ENCODE peak calls at places on chromosomes 2 and 18, in ten cellular contexts. F is stomach, K is HCT116, G is right lobe of liver, W is uterus, R is Peyer's patch, I is NB4, Q is transverse colon, L is HepG2, H is adrenal gland. C is an unnamed sample.

GRCh38 chr18:75390854-75391253 is 36.6 kb downstream of the SMIM21 start:
- DNase-seq in F (no peak), K (no peak), G (no peak), W (no peak), R (no peak), I (no peak), Q (no peak), L (no peak), H (no peak), C (no peak)

GRCh38 chr2:160730296-160730995 is 236.8 kb upstream of the RBMS1 start:
- DNase-seq in F (no peak), K (no peak), G (no peak), W (no peak), R (no peak), I (no peak), Q (no peak), L (no peak), H (no peak), C (no peak)

GRCh38 chr2:204109681-204110080 is 173.1 kb downstream of the ICOS start:
- DNase-seq in F (no peak), K (no peak), G (no peak), W (peak; percentile 46), R (no peak), I (peak; percentile 7), Q (no peak), L (no peak), H (no peak), C (no peak)

GRCh38 chr18:76447268-76447890 is 47.7 kb downstream of the ZNF516 start:
- DNase-seq in F (no peak), K (no peak), G (no peak), W (peak; percentile 75), R (no peak), I (no peak), Q (no peak), L (no peak), H (no peak), C (peak; percentile 63)

GRCh38 chr2:25066455-25066854 is 24.6 kb downstream of the EFR3B start:
- DNase-seq in F (no peak), K (no peak), G (no peak), W (no peak), R (no peak), I (no peak), Q (no peak), L (no peak), H (no peak), C (no peak)

GRCh38 chr2:144550916-144551315 is 31.0 kb upstream of the ZEB2 start:
- DNase-seq in F (no peak), K (no peak), G (no peak), W (no peak), R (no peak), I (no peak), Q (no peak), L (no peak), H (no peak), C (no peak)

GRCh38 chr2:29841386-29842004 is 79.9 kb downstream of the ALK start:
- DNase-seq in F (no peak), K (peak; percentile 3), G (no peak), W (no peak), R (no peak), I (peak; percentile 37), Q (no peak), L (peak; percentile 30), H (peak; percentile 26), C (no peak)

GRCh38 chr2:190532581-190532980 is 1.9 kb downstream of the NEMP2 start:
- DNase-seq in F (no peak), K (no peak), G (peak; percentile 60), W (no peak), R (no peak), I (peak; percentile 30), Q (no peak), L (no peak), H (no peak), C (no peak)

DNA sequence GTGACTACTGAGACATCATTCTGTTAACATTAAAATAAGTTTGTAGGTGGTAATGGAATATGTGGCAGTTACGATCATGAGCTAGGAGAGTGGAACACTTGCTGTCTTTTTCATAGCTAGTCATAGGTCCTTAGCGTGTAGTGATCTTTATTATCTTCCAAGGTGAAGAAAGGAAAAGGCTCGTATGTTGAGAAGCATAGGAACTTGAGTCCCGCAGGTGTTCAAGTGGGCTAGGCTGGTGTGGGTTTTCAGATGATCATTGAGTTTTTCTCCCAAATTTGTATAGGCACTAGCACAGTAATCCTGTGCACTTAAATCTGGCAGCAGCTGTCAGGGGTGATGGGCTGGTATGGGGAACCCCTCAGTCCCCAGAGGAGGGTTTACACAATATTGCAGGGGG is 10.9 kb downstream of the SLC20A1 start:
- DNase-seq in F (no peak), K (no peak), G (no peak), W (no peak), R (no peak), I (peak; percentile 57), Q (no peak), L (no peak), H (no peak), C (no peak)
- TF ChIP-seq POLR2A in F (no peak), K (no peak), G (no peak), W (no peak), R (no peak), I (peak; percentile 22), Q (no peak), L (no peak), H (no peak), C (no peak)

DNA sequence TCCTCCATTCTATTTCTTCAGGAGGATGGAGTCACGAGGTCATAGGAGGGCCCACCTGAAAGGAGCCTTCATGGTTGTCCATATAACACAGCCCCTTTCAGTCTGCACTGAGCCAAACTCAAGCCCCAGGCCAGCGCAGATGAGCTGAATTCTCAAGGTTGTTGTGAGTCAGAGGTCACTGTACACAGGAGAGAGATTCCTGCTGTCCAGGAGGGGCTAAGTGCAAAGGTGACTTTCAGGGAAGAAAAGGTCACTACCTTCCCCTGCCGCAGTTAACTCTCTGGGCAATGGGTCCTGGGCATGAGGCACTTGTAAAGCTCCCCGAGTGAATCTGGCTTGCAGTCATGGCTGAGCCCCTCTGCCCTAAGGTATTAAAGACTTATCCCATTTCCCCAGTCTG is 150.7 kb downstream of the CTIF start:
- DNase-seq in F (no peak), K (no peak), G (no peak), W (no peak), R (no peak), I (no peak), Q (no peak), L (no peak), H (no peak), C (no peak)
- TF ChIP-seq POLR2A in F (no peak), K (no peak), G (no peak), W (no peak), R (no peak), I (no peak), Q (no peak), L (no peak), H (no peak), C (no peak)

GRCh38 chr2:11024687-11025086 is 113.0 kb downstream of the KCNF1 start:
- DNase-seq in F (peak; percentile 5), K (no peak), G (no peak), W (no peak), R (no peak), I (no peak), Q (no peak), L (no peak), H (no peak), C (no peak)

GRCh38 chr2:11023326-11024009 is 111.7 kb downstream of the KCNF1 start:
- DNase-seq in F (peak; percentile 24), K (no peak), G (no peak), W (no peak), R (no peak), I (no peak), Q (no peak), L (no peak), H (no peak), C (no peak)

GRCh38 chr2:11022874-11023273 is 111.1 kb downstream of the KCNF1 start:
- DNase-seq in F (peak; percentile 17), K (peak; percentile 41), G (no peak), W (no peak), R (no peak), I (no peak), Q (no peak), L (peak; percentile 13), H (no peak), C (no peak)

GRCh38 chr2:11022064-11022463 is 110.3 kb downstream of the KCNF1 start:
- DNase-seq in F (peak; percentile 13), K (no peak), G (no peak), W (no peak), R (no peak), I (no peak), Q (no peak), L (no peak), H (no peak), C (no peak)

DNA sequence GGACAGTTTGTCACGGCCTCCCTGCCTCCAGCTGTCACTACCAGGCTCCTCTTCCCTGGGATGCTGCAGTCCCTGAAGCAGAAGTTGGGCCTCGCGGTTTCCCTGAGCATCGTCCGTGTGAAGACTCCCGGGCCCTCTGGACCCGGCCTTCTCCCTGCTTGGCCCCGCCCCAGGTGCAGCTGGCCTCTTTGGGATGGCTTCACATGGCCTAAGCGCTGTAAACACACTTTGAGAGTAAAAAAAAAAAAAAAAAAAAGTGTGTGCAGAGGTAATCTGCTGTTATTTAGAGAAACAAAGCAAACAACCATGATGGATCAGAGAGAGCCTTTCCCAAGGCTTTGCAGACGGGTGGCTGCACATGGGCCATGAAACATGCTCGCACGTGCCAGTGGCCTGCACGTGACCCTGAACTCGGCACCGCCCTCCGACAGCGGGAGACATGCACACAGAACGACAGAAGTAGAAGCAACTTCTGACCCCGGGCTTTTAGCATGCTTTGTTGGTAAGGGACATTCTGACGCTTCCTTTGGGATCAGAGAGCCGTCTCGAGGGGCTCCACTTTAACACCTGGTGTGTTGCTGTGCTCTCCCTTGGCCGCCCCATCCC is 112.4 kb downstream of the KCNF1 start:
- DNase-seq in F (peak; percentile 39), K (no peak), G (no peak), W (no peak), R (no peak), I (no peak), Q (no peak), L (peak; percentile 14), H (no peak), C (no peak)
- TF ChIP-seq POLR2A in F (no peak), K (no peak), G (no peak), W (no peak), R (no peak), I (no peak), Q (no peak), L (no peak), H (no peak), C (no peak)

GRCh38 chr2:192315543-192315942 is 120.8 kb upstream of the TMEFF2 start:
- DNase-seq in F (no peak), K (no peak), G (no peak), W (no peak), R (no peak), I (no peak), Q (no peak), L (no peak), H (no peak), C (peak; percentile 37)

GRCh38 chr2:192313773-192314172 is 119.0 kb upstream of the TMEFF2 start:
- DNase-seq in F (no peak), K (no peak), G (no peak), W (no peak), R (no peak), I (no peak), Q (no peak), L (no peak), H (no peak), C (peak; percentile 45)

DNA sequence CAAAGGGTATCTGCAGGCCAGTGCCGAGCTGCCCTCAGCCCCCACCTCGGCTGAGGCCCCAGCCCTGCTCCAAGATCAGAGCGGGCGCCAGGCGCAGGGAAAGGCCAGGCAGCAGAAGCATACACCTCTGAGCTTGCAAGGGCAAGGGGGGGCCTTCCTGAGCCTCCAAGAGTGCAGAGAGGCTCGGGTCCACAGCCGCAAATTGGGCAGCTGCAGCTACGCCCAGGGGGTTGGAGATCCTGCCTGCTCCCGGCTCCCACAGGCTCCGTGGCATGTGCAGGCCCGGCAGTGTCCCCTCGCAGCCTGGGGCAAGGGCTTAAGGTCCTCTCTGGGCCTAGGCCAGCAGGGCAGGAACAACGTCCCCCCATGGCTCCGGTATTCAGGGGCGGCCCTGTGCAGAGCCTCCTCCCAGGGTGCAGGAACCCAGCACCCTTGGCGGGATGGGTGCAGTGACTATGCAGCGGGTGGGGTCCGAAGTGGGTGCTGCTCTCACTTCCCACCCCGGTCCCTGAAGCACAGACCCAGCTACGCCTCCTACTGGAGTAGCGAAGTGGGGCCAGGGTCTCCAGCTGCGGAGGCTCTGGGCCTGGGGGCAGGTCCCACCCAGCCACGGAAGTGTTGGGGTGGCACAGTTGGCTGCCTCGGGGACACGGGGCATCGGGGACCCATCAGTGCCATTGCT is 120.2 kb upstream of the TMEFF2 start:
- DNase-seq in F (no peak), K (no peak), G (no peak), W (no peak), R (no peak), I (no peak), Q (no peak), L (no peak), H (no peak), C (peak; percentile 52)
- TF ChIP-seq POLR2A in F (no peak), K (no peak), G (no peak), W (no peak), R (no peak), I (no peak), Q (no peak), L (no peak), H (no peak), C (no peak)